ENCODE peak calls at places on chromosomes 2 and 18, in five cellular contexts. One of them, this sample, is unnamed.

GRCh38 chr2:59182249-59182648 is 941.1 kb upstream of the FANCL start:
- DNase-seq in AG10803: peak; percentile 31
- DNase-seq in CD4-positive, alpha-beta T cell: no peak
- DNase-seq in brain microvascular endothelial cell: peak; percentile 35
- DNase-seq in body of pancreas: peak; percentile 11
- DNase-seq in this sample: peak; percentile 4

GRCh38 chr2:50347355-50348044 is 684.4 kb downstream of the NRXN1 start:
- DNase-seq in AG10803: no peak
- DNase-seq in brain microvascular endothelial cell: no peak
- DNase-seq in CD4-positive, alpha-beta T cell: no peak
- DNase-seq in body of pancreas: no peak
- DNase-seq in this sample: no peak

GRCh38 chr2:168529900-168530561 is 74.0 kb downstream of the CERS6 start:
- DNase-seq in AG10803: no peak
- DNase-seq in brain microvascular endothelial cell: peak; percentile 35
- DNase-seq in body of pancreas: no peak
- DNase-seq in CD4-positive, alpha-beta T cell: no peak
- DNase-seq in this sample: no peak

GRCh38 chr2:8662239-8662879 is 19.5 kb upstream of the ID2 start:
- DNase-seq in CD4-positive, alpha-beta T cell: no peak
- DNase-seq in body of pancreas: no peak
- DNase-seq in AG10803: peak; percentile 95
- DNase-seq in brain microvascular endothelial cell: no peak
- DNase-seq in this sample: peak; percentile 85

GRCh38 chr2:234496835-234497591 is at the start of gene ARL4C:
- DNase-seq in CD4-positive, alpha-beta T cell: peak; percentile 84
- DNase-seq in brain microvascular endothelial cell: peak; percentile 25
- DNase-seq in AG10803: peak; percentile 75
- DNase-seq in body of pancreas: peak; percentile 81
- DNase-seq in this sample: peak; percentile 76

GRCh38 chr18:46502444-46502843 is 154.6 kb downstream of the LOXHD1 start:
- DNase-seq in CD4-positive, alpha-beta T cell: no peak
- DNase-seq in body of pancreas: no peak
- DNase-seq in brain microvascular endothelial cell: no peak
- DNase-seq in AG10803: no peak
- DNase-seq in this sample: no peak

GRCh38 chr2:45731146-45731545 is 79.7 kb downstream of the PRKCE start:
- DNase-seq in body of pancreas: no peak
- DNase-seq in CD4-positive, alpha-beta T cell: no peak
- DNase-seq in brain microvascular endothelial cell: no peak
- DNase-seq in AG10803: no peak
- DNase-seq in this sample: no peak

GRCh38 chr2:109333414-109334194 is 204.6 kb downstream of the SH3RF3 start:
- DNase-seq in AG10803: no peak
- DNase-seq in body of pancreas: no peak
- DNase-seq in CD4-positive, alpha-beta T cell: no peak
- DNase-seq in brain microvascular endothelial cell: peak; percentile 24
- DNase-seq in this sample: peak; percentile 57

GRCh38 chr2:149004836-149005235 is 33.7 kb upstream of the LYPD6B start:
- DNase-seq in brain microvascular endothelial cell: no peak
- DNase-seq in body of pancreas: no peak
- DNase-seq in CD4-positive, alpha-beta T cell: no peak
- DNase-seq in AG10803: peak; percentile 89
- DNase-seq in this sample: no peak

GRCh38 chr2:180222642-180223041 is 215.5 kb upstream of the CWC22 start:
- DNase-seq in CD4-positive, alpha-beta T cell: no peak
- DNase-seq in AG10803: peak; percentile 93
- DNase-seq in body of pancreas: no peak
- DNase-seq in brain microvascular endothelial cell: peak; percentile 33
- DNase-seq in this sample: peak; percentile 92

GRCh38 chr2:140696449-140696848 is 1434.4 kb downstream of the LRP1B start:
- DNase-seq in AG10803: no peak
- DNase-seq in CD4-positive, alpha-beta T cell: no peak
- DNase-seq in body of pancreas: no peak
- DNase-seq in brain microvascular endothelial cell: no peak
- DNase-seq in this sample: no peak

GRCh38 chr18:29523371-29523770 is 1346.4 kb upstream of the CDH2 start:
- DNase-seq in AG10803: no peak
- DNase-seq in body of pancreas: no peak
- DNase-seq in CD4-positive, alpha-beta T cell: no peak
- DNase-seq in brain microvascular endothelial cell: no peak
- DNase-seq in this sample: no peak

GRCh38 chr2:236176417-236176816 is 8.2 kb upstream of the GBX2 start:
- DNase-seq in AG10803: no peak
- DNase-seq in body of pancreas: no peak
- DNase-seq in CD4-positive, alpha-beta T cell: no peak
- DNase-seq in brain microvascular endothelial cell: no peak
- DNase-seq in this sample: peak; percentile 47

GRCh38 chr18:54551590-54551989 is 39.5 kb upstream of the DYNAP start:
- DNase-seq in AG10803: no peak
- DNase-seq in CD4-positive, alpha-beta T cell: no peak
- DNase-seq in body of pancreas: no peak
- DNase-seq in brain microvascular endothelial cell: no peak
- DNase-seq in this sample: no peak

GRCh38 chr2:140585016-140585415 is 1545.8 kb downstream of the LRP1B start:
- DNase-seq in brain microvascular endothelial cell: no peak
- DNase-seq in body of pancreas: no peak
- DNase-seq in CD4-positive, alpha-beta T cell: no peak
- DNase-seq in AG10803: no peak
- DNase-seq in this sample: no peak

GRCh38 chr2:23692901-23693605 is 233.9 kb downstream of the ATAD2B start:
- DNase-seq in body of pancreas: no peak
- DNase-seq in CD4-positive, alpha-beta T cell: no peak
- DNase-seq in AG10803: no peak
- DNase-seq in brain microvascular endothelial cell: no peak
- DNase-seq in this sample: no peak

GRCh38 chr2:191376981-191377629 is 131.9 kb downstream of the MYO1B start:
- DNase-seq in CD4-positive, alpha-beta T cell: no peak
- DNase-seq in AG10803: peak; percentile 94
- DNase-seq in body of pancreas: peak; percentile 77
- DNase-seq in brain microvascular endothelial cell: peak; percentile 94
- DNase-seq in this sample: peak; percentile 95

GRCh38 chr18:57075716-57076400 is 71.0 kb upstream of the BOD1L2 start:
- DNase-seq in brain microvascular endothelial cell: no peak
- DNase-seq in CD4-positive, alpha-beta T cell: no peak
- DNase-seq in body of pancreas: no peak
- DNase-seq in AG10803: no peak
- DNase-seq in this sample: no peak

GRCh38 chr2:119809329-119810038 is 49.8 kb downstream of the PTPN4 start:
- DNase-seq in CD4-positive, alpha-beta T cell: no peak
- DNase-seq in brain microvascular endothelial cell: peak; percentile 82
- DNase-seq in body of pancreas: no peak
- DNase-seq in AG10803: peak; percentile 83
- DNase-seq in this sample: peak; percentile 78

GRCh38 chr2:30201990-30202389 is 29.3 kb upstream of the LBH start:
- DNase-seq in brain microvascular endothelial cell: no peak
- DNase-seq in AG10803: peak; percentile 52
- DNase-seq in CD4-positive, alpha-beta T cell: no peak
- DNase-seq in body of pancreas: peak; percentile 33
- DNase-seq in this sample: peak; percentile 17

GRCh38 chr2:149278146-149278878 is 52.1 kb upstream of the LYPD6 start:
- DNase-seq in body of pancreas: no peak
- DNase-seq in brain microvascular endothelial cell: no peak
- DNase-seq in CD4-positive, alpha-beta T cell: no peak
- DNase-seq in AG10803: peak; percentile 85
- DNase-seq in this sample: peak; percentile 1

GRCh38 chr2:67290451-67290991 is 106.6 kb upstream of the ETAA1 start:
- DNase-seq in CD4-positive, alpha-beta T cell: no peak
- DNase-seq in AG10803: peak; percentile 84
- DNase-seq in body of pancreas: no peak
- DNase-seq in brain microvascular endothelial cell: peak; percentile 70
- DNase-seq in this sample: peak; percentile 68

GRCh38 chr2:149737882-149738281 is 150.3 kb upstream of the MMADHC start:
- DNase-seq in AG10803: no peak
- DNase-seq in brain microvascular endothelial cell: no peak
- DNase-seq in body of pancreas: no peak
- DNase-seq in CD4-positive, alpha-beta T cell: no peak
- DNase-seq in this sample: no peak

GRCh38 chr2:233273120-233273519 is 21.6 kb downstream of the ATG16L1 start:
- DNase-seq in body of pancreas: no peak
- DNase-seq in AG10803: no peak
- DNase-seq in CD4-positive, alpha-beta T cell: no peak
- DNase-seq in brain microvascular endothelial cell: no peak
- DNase-seq in this sample: no peak

GRCh38 chr18:31101148-31102019 is 837 bp downstream of the DSC2 start:
- DNase-seq in AG10803: no peak
- DNase-seq in brain microvascular endothelial cell: no peak
- DNase-seq in CD4-positive, alpha-beta T cell: no peak
- DNase-seq in body of pancreas: peak; percentile 93
- DNase-seq in this sample: no peak
- TF ChIP-seq CTCF in AG10803: no peak
- TF ChIP-seq CTCF in brain microvascular endothelial cell: peak; percentile 37
- TF ChIP-seq CTCF in CD4-positive, alpha-beta T cell: no peak
- TF ChIP-seq CTCF in body of pancreas: no peak
- TF ChIP-seq CTCF in this sample: no peak

DNA sequence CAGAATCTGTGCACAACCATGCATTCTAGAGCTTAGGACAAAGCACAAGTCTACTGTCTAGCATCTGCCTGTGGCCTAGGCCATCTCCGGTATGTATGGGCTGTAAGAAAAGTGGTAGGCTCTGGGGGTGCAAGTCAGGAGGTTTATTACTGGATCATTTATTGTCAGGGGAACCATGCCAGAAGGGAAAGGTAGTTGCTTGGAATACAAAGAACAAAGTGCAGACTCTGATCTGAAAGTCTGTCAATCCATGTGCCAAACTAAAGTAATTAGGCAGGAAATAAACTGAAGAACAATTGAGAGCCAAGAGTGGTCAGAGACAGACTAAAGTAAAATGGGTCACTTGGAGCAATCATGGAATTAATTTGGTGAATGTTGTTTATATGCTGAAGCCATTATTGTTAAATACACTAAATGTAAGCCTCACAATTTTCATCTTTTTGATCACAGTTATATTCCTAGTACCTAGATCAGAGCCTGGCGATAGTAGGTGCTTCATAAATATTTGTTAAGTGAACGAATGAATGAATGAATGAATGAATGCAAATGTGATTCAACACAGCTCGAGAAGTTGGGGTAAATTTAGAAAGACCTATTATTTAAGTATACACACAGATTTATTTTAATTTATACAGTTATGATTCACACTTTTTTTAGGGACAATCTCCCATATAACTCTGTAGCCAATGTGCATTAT is 260.7 kb upstream of the STON1 start:
- DNase-seq in brain microvascular endothelial cell: no peak
- DNase-seq in body of pancreas: no peak
- DNase-seq in AG10803: no peak
- DNase-seq in CD4-positive, alpha-beta T cell: no peak
- DNase-seq in this sample: no peak
- TF ChIP-seq CTCF in brain microvascular endothelial cell: no peak
- TF ChIP-seq CTCF in body of pancreas: no peak
- TF ChIP-seq CTCF in AG10803: no peak
- TF ChIP-seq CTCF in CD4-positive, alpha-beta T cell: no peak
- TF ChIP-seq CTCF in this sample: no peak

GRCh38 chr2:237742191-237742590 is 56.4 kb upstream of the RBM44 start:
- DNase-seq in brain microvascular endothelial cell: no peak
- DNase-seq in body of pancreas: no peak
- DNase-seq in AG10803: no peak
- DNase-seq in CD4-positive, alpha-beta T cell: no peak
- DNase-seq in this sample: no peak

GRCh38 chr2:237737196-237737865 is 61.2 kb upstream of the RBM44 start:
- DNase-seq in brain microvascular endothelial cell: no peak
- DNase-seq in CD4-positive, alpha-beta T cell: no peak
- DNase-seq in body of pancreas: no peak
- DNase-seq in AG10803: no peak
- DNase-seq in this sample: no peak

GRCh38 chr2:237736783-237737182 is 61.8 kb upstream of the RBM44 start:
- DNase-seq in body of pancreas: no peak
- DNase-seq in brain microvascular endothelial cell: no peak
- DNase-seq in AG10803: no peak
- DNase-seq in CD4-positive, alpha-beta T cell: no peak
- DNase-seq in this sample: no peak

GRCh38 chr2:237738255-237738654 is 60.3 kb upstream of the RBM44 start:
- DNase-seq in brain microvascular endothelial cell: no peak
- DNase-seq in body of pancreas: no peak
- DNase-seq in CD4-positive, alpha-beta T cell: no peak
- DNase-seq in AG10803: no peak
- DNase-seq in this sample: no peak

DNA sequence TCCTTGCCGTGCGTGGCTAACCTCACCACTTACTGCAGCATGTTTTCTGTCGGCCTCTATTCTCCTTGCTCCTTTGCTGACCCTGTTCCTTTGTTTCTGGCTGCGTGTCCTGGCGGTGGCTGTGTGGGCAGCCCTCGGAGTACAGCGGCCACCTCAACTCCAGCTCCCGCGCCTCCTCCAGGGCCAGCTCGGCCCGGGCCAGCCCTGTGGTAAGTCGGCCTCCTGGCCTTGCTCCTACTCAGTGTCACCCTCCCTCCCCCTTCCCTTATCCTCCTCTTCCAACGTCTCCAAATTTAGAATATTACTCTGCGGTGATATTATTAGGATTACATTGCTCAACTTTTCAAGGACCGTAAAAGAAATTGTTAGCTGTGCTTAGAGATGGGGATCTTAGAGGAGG is 59.5 kb upstream of the RBM44 start:
- DNase-seq in brain microvascular endothelial cell: no peak
- DNase-seq in AG10803: no peak
- DNase-seq in CD4-positive, alpha-beta T cell: no peak
- DNase-seq in body of pancreas: no peak
- DNase-seq in this sample: no peak
- TF ChIP-seq CTCF in brain microvascular endothelial cell: no peak
- TF ChIP-seq CTCF in AG10803: no peak
- TF ChIP-seq CTCF in CD4-positive, alpha-beta T cell: no peak
- TF ChIP-seq CTCF in body of pancreas: no peak
- TF ChIP-seq CTCF in this sample: no peak

DNA sequence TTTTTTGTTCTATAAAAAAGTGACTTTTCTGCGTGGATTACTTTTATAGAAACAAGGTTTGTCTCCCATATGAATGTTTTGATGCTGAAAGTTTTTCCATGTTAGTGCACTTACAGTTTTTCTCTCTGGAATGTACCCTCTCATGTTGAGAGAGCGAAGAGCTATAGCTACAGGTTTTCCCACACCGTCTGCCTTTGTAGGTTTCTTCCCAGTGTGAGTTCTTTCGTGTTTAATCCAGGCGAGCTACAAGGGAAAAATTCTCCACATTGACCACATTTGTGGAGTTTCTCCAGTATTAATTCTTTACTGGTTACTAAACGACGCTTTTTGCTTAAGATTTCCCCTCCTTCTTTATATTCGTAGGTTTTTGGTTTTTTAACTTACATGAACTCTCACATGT is 85.1 kb downstream of the ACSL3 start:
- DNase-seq in brain microvascular endothelial cell: no peak
- DNase-seq in AG10803: peak; percentile 59
- DNase-seq in CD4-positive, alpha-beta T cell: no peak
- DNase-seq in body of pancreas: no peak
- DNase-seq in this sample: no peak
- TF ChIP-seq CTCF in brain microvascular endothelial cell: no peak
- TF ChIP-seq CTCF in AG10803: no peak
- TF ChIP-seq CTCF in CD4-positive, alpha-beta T cell: no peak
- TF ChIP-seq CTCF in body of pancreas: no peak
- TF ChIP-seq CTCF in this sample: no peak

This sample was measured in foreskin fibroblast.